ENCODE peak calls at places on chromosomes 13 and 19, in five cellular contexts. G, C, Q, W and K are unnamed samples.

GRCh38 chr13:65555973-65556372 is 1674.2 kb downstream of the PCDH9 start:
- DNase-seq in G (no peak), C (no peak), Q (no peak), W (no peak), K (no peak)

GRCh38 chr19:13797870-13798269 is 2.6 kb downstream of the ZSWIM4 start:
- DNase-seq in G (peak; percentile 71), C (no peak), Q (no peak), W (peak; percentile 94), K (peak; percentile 83)

GRCh38 chr13:106847049-106847448 is 279.1 kb upstream of the ARGLU1 start:
- DNase-seq in G (no peak), C (no peak), Q (no peak), W (no peak), K (no peak)

GRCh38 chr19:58338825-58339558 is 12.2 kb downstream of the ZSCAN22 start:
- DNase-seq in G (peak; percentile 7), C (no peak), Q (peak; percentile 55), W (peak; percentile 22), K (peak; percentile 18)

GRCh38 chr13:94209110-94209509 is 270.4 kb downstream of the DCT start:
- DNase-seq in G (no peak), C (no peak), Q (no peak), W (peak; percentile 57), K (peak; percentile 58)

GRCh38 chr13:114076329-114076761 is 56.1 kb downstream of the RASA3 start:
- DNase-seq in G (no peak), C (no peak), Q (no peak), W (no peak), K (no peak)

GRCh38 chr13:27131202-27131623 is 40.4 kb downstream of the USP12 start:
- DNase-seq in G (peak; percentile 55), C (no peak), Q (no peak), W (peak; percentile 61), K (peak; percentile 65)

GRCh38 chr13:43377149-43377548 is 353.8 kb downstream of the DNAJC15 start:
- DNase-seq in G (peak; percentile 10), C (no peak), Q (no peak), W (peak; percentile 65), K (peak; percentile 67)

GRCh38 chr13:111940892-111941291 is 126.1 kb upstream of the SOX1 start:
- DNase-seq in G (no peak), C (no peak), Q (no peak), W (no peak), K (no peak)

GRCh38 chr13:106561551-106562170 is 6.3 kb downstream of the ARGLU1 start:
- DNase-seq in G (peak; percentile 53), C (peak; percentile 45), Q (peak; percentile 55), W (peak; percentile 38), K (peak; percentile 31)

GRCh38 chr19:18798384-18799352 is 7.6 kb upstream of the COMP start:
- DNase-seq in G (no peak), C (no peak), Q (peak; percentile 34), W (no peak), K (no peak)

GRCh38 chr19:722553-723101 is 13.9 kb downstream of the PALM start:
- DNase-seq in G (no peak), C (no peak), Q (no peak), W (peak; percentile 54), K (no peak)

GRCh38 chr13:28337196-28338045 is 157.5 kb downstream of the FLT1 start:
- DNase-seq in G (peak; percentile 89), C (no peak), Q (no peak), W (peak; percentile 73), K (peak; percentile 91)

GRCh38 chr13:100473087-100473486 is 115.5 kb downstream of the GGACT start:
- DNase-seq in G (no peak), C (no peak), Q (peak; percentile 87), W (no peak), K (no peak)

GRCh38 chr19:50349277-50350057 is 16.0 kb downstream of the NAPSA start:
- DNase-seq in G (no peak), C (no peak), Q (no peak), W (no peak), K (no peak)

GRCh38 chr19:51660975-51661600 is 14.5 kb upstream of the SIGLEC14 start:
- DNase-seq in G (peak; percentile 72), C (peak; percentile 93), Q (peak; percentile 93), W (peak; percentile 84), K (peak; percentile 79)

GRCh38 chr19:51668167-51668566 is 21.5 kb upstream of the SIGLEC14 start:
- DNase-seq in G (no peak), C (no peak), Q (no peak), W (no peak), K (no peak)

GRCh38 chr19:51664131-51664530 is 17.5 kb upstream of the SIGLEC14 start:
- DNase-seq in G (no peak), C (no peak), Q (no peak), W (no peak), K (no peak)

GRCh38 chr19:51663650-51664049 is 17.0 kb upstream of the SIGLEC14 start:
- DNase-seq in G (no peak), C (no peak), Q (no peak), W (no peak), K (no peak)

GRCh38 chr19:51664997-51665396 is 18.4 kb upstream of the SIGLEC14 start:
- DNase-seq in G (no peak), C (peak; percentile 44), Q (no peak), W (peak; percentile 41), K (peak; percentile 37)
- TF ChIP-seq CTCF in G (peak; percentile 41), C (peak; percentile 22), Q (no peak), W (peak; percentile 52), K (peak; percentile 46)

GRCh38 chr13:72637561-72637960 is 89.9 kb downstream of the MZT1 start:
- DNase-seq in G (no peak), C (no peak), Q (peak; percentile 53), W (no peak), K (no peak)
- H3K4me3 ChIP-seq in G (no peak overlapping the region), C (no peak overlapping the region), Q (no peak overlapping the region), W (no peak overlapping the region), K (no peak overlapping the region)

GRCh38 chr13:93180376-93180966 is 46.1 kb upstream of the GPC6 start:
- DNase-seq in G (peak; percentile 52), C (no peak), Q (no peak), W (peak; percentile 52), K (peak; percentile 24)

GRCh38 chr13:93182406-93182805 is 44.2 kb upstream of the GPC6 start:
- DNase-seq in G (no peak), C (no peak), Q (no peak), W (no peak), K (no peak)

DNA sequence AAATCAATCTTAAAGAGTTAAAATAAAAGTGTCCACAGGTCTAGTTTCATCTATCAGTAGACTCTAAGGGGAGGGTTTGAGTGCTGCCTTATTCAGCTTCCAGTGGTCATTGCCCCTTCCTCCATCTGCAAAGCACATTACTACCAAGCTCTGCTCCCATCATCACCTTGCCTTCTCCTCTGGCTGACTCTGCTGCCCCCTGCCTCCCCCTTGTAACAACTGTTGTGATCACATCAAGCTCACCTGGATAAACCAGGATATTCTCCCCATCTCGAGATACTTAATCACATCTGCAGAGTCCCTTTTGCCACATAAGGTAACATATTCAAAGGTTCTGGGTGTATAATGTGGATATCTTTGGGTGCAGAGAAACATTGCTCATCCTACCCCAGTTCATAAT is 43.3 kb upstream of the GPC6 start:
- DNase-seq in G (no peak), C (no peak), Q (no peak), W (no peak), K (no peak)
- TF ChIP-seq CTCF in G (no peak), C (no peak), Q (peak; percentile 15), W (no peak), K (no peak)

GRCh38 chr13:77760893-77761292 is 63.4 kb downstream of the SLAIN1 start:
- DNase-seq in G (no peak), C (no peak), Q (no peak), W (no peak), K (no peak)
- H3K4me3 ChIP-seq in G (no peak overlapping the region), C (no peak overlapping the region), Q (no peak overlapping the region), W (no peak overlapping the region), K (no peak overlapping the region)